ENCODE peak calls at places on chromosome 19, in six cellular contexts. Y, P, L, A, H and U are unnamed samples.

GRCh38 chr19:47228937-47229673 is 1.9 kb downstream of the BBC3 start:
- DNase-seq in H (peak), L (no peak), P (peak), A (peak), Y (no peak), U (no peak)

GRCh38 chr19:7545295-7545694 is 9.8 kb downstream of the PNPLA6 start:
- DNase-seq in P (no peak), L (no peak), A (no peak), Y (no peak), H (no peak), U (no peak)

GRCh38 chr19:58338825-58339558 is 12.2 kb downstream of the ZSCAN22 start:
- DNase-seq in H (peak), A (no peak), L (no peak), P (peak), Y (no peak), U (no peak)

GRCh38 chr19:13717194-13717643 is 47.1 kb upstream of the MRI1 start:
- DNase-seq in A (no peak), Y (no peak), H (no peak), L (no peak), P (peak), U (no peak)

GRCh38 chr19:1265611-1266115 is 3.5 kb upstream of the CIRBP start:
- DNase-seq in P (peak), Y (peak), L (no peak), H (peak), A (peak), U (peak)

GRCh38 chr19:29191005-29191404 is 21.9 kb downstream of the UQCRFS1 start:
- DNase-seq in H (no peak), P (no peak), A (no peak), L (no peak), Y (no peak), U (no peak)

GRCh38 chr19:31054430-31054829 is 294.8 kb downstream of the TSHZ3 start:
- DNase-seq in L (no peak), H (peak), P (peak), Y (no peak), A (peak), U (peak)

GRCh38 chr19:10988380-10988779 is 27.6 kb downstream of the SMARCA4 start:
- DNase-seq in A (no peak), P (no peak), L (no peak), Y (no peak), H (no peak), U (no peak)

GRCh38 chr19:18610556-18611326 is 1.9 kb upstream of the TMEM59L start:
- DNase-seq in P (no peak), L (no peak), H (no peak), Y (no peak), A (no peak), U (no peak)

GRCh38 chr19:5406816-5407215 is 48.4 kb upstream of the ZNRF4 start:
- DNase-seq in A (no peak), P (no peak), H (no peak), L (no peak), Y (no peak), U (no peak)

GRCh38 chr19:47797996-47798903 is 6.1 kb downstream of the TPRX1 start:
- DNase-seq in P (no peak), Y (no peak), L (no peak), A (no peak), H (no peak), U (no peak)

GRCh38 chr19:2503521-2504109 is 27.7 kb downstream of the GADD45B start:
- DNase-seq in Y (no peak), H (peak), A (peak), L (peak), P (peak), U (no peak)

GRCh38 chr19:1279782-1280341 is 4.5 kb downstream of the FAM174C start:
- DNase-seq in A (peak), P (peak), H (peak), L (peak), Y (peak), U (peak)

GRCh38 chr19:58558066-58558622 is at the start of gene UBE2M:
- DNase-seq in L (no peak), H (peak), Y (peak), A (peak), P (peak), U (peak)

GRCh38 chr19:4556574-4557185 is 2.8 kb downstream of the SEMA6B start:
- DNase-seq in L (no peak), A (no peak), H (peak), P (peak), Y (no peak), U (peak)

GRCh38 chr19:51372649-51373504 is at the start of gene NKG7:
- DNase-seq in A (peak), Y (no peak), L (peak), P (no peak), H (no peak), U (no peak)

GRCh38 chr19:32165750-32166149 is 179.7 kb upstream of the ZNF507 start:
- DNase-seq in P (no peak), A (no peak), L (no peak), H (no peak), Y (no peak), U (no peak)

GRCh38 chr19:45952691-45953505 is 20.8 kb downstream of the NOVA2 start:
- DNase-seq in A (peak), L (no peak), Y (peak), H (peak), P (peak), U (peak)

GRCh38 chr19:29485293-29485692 is 40.5 kb upstream of the VSTM2B start:
- DNase-seq in P (no peak), H (no peak), L (no peak), Y (no peak), A (no peak), U (peak)

GRCh38 chr19:35144600-35145436 is 1.8 kb downstream of the FXYD7 start:
- DNase-seq in A (peak), Y (peak), H (peak), L (no peak), P (no peak), U (peak)

GRCh38 chr19:45164577-45165335 is 4.0 kb upstream of the NKPD1 start:
- DNase-seq in P (peak), L (no peak), Y (no peak), A (peak), H (peak), U (peak)

GRCh38 chr19:13764101-13764807 is at the start of gene MRI1:
- DNase-seq in P (peak), H (peak), A (peak), L (no peak), Y (peak), U (peak)

GRCh38 chr19:21483589-21484170 is 21.7 kb upstream of the ZNF429 start:
- DNase-seq in P (no peak), L (no peak), A (peak), H (peak), Y (no peak), U (no peak)

GRCh38 chr19:55492362-55492944 is 4.2 kb downstream of the SSC5D start:
- DNase-seq in Y (no peak), H (no peak), P (no peak), L (no peak), A (no peak), U (no peak)

GRCh38 chr19:3855321-3855720 is 13.5 kb downstream of the ZFR2 start:
- DNase-seq in Y (no peak), A (no peak), H (no peak), P (no peak), L (no peak), U (peak)

GRCh38 chr19:15683411-15683810 is 10.5 kb downstream of the CYP4F12 start:
- DNase-seq in P (no peak), H (no peak), A (no peak), Y (no peak), L (no peak), U (no peak)

GRCh38 chr19:10408511-10409291 is 5.4 kb upstream of the CDC37 start:
- DNase-seq in Y (peak), H (no peak), A (peak), L (no peak), P (no peak), U (no peak)

GRCh38 chr19:48506138-48506733 is 5.4 kb downstream of the LMTK3 start:
- DNase-seq in P (peak), L (no peak), Y (no peak), A (no peak), H (peak), U (no peak)

GRCh38 chr19:29371766-29372415 is 153.9 kb upstream of the VSTM2B start:
- DNase-seq in P (no peak), H (no peak), L (no peak), A (no peak), Y (no peak), U (no peak)

GRCh38 chr19:47512183-47512947 is 2.5 kb downstream of the NAPA start:
- DNase-seq in P (peak), H (no peak), L (no peak), A (no peak), Y (peak), U (peak)

GRCh38 chr19:1269478-1270167 is 491 bp downstream of the CIRBP start:
- DNase-seq in L (no peak), H (peak), A (peak), P (peak), Y (peak), U (peak)